ENCODE peak calls at places on chromosomes 12 and 14, in six cellular contexts. V, P, D, S, F and Y are unnamed samples.

GRCh38 chr14:82510007-82510406 is 976.4 kb upstream of the SEL1L start:
- DNase-seq in V (no peak), P (no peak), D (no peak), S (no peak), F (no peak), Y (no peak)

GRCh38 chr14:49896956-49897355 is 4.1 kb downstream of the ARF6 start:
- DNase-seq in V (no peak), P (no peak), D (peak), S (no peak), F (no peak), Y (no peak)

GRCh38 chr14:35365130-35366047 is 39.2 kb downstream of the NFKBIA start:
- DNase-seq in V (no peak), P (peak), D (peak), S (peak), F (peak), Y (peak)

GRCh38 chr12:103423061-103423473 is 72.7 kb downstream of the C12orf42 start:
- DNase-seq in V (no peak), P (no peak), D (no peak), S (no peak), F (no peak), Y (no peak)

GRCh38 chr14:38404100-38404541 is 148.2 kb upstream of the CLEC14A start:
- DNase-seq in V (no peak), P (no peak), D (no peak), S (no peak), F (no peak), Y (peak)

GRCh38 chr12:31035226-31035625 is 38.4 kb upstream of the DDX11 start:
- DNase-seq in V (no peak), P (no peak), D (no peak), S (no peak), F (no peak), Y (no peak)

GRCh38 chr12:95622879-95623278 is 71.6 kb upstream of the USP44 start:
- DNase-seq in V (no peak), P (no peak), D (no peak), S (no peak), F (no peak), Y (no peak)

GRCh38 chr14:74875941-74876913 is at the start of gene PROX2:
- DNase-seq in V (no peak), P (no peak), D (peak), S (no peak), F (no peak), Y (peak)

GRCh38 chr12:51592034-51592705 is 1.1 kb downstream of the SCN8A start:
- DNase-seq in V (no peak), P (no peak), D (no peak), S (no peak), F (no peak), Y (no peak)

GRCh38 chr14:58752782-58753181 is 115.0 kb downstream of the DACT1 start:
- DNase-seq in V (no peak), P (peak), D (peak), S (no peak), F (peak), Y (peak)

GRCh38 chr14:77483851-77484250 is 14.8 kb downstream of the ISM2 start:
- DNase-seq in V (no peak), P (no peak), D (no peak), S (no peak), F (no peak), Y (no peak)

GRCh38 chr12:75641031-75641780 is 129.8 kb upstream of the KRR1 start:
- DNase-seq in V (peak), P (peak), D (peak), S (peak), F (no peak), Y (no peak)

GRCh38 chr14:88825503-88825902 is 1.1 kb downstream of the TTC8 start:
- DNase-seq in V (no peak), P (no peak), D (no peak), S (no peak), F (no peak), Y (no peak)

GRCh38 chr14:104095426-104096310 is 10.2 kb downstream of the ASPG start:
- DNase-seq in V (no peak), P (no peak), D (no peak), S (no peak), F (no peak), Y (no peak)

GRCh38 chr14:68680541-68681051 is 112.3 kb downstream of the ZFP36L1 start:
- DNase-seq in V (no peak), P (no peak), D (no peak), S (no peak), F (no peak), Y (no peak)

GRCh38 chr12:106303202-106303820 is 778 bp downstream of the TCP11L2 start:
- DNase-seq in V (no peak), P (peak), D (peak), S (peak), F (peak), Y (peak)

GRCh38 chr12:28827841-28828240 is 321.2 kb upstream of the FAR2 start:
- DNase-seq in V (no peak), P (no peak), D (no peak), S (no peak), F (no peak), Y (no peak)

GRCh38 chr14:51448831-51449665 is 202.7 kb upstream of the FRMD6 start:
- DNase-seq in V (no peak), P (no peak), D (no peak), S (no peak), F (no peak), Y (peak)

GRCh38 chr12:76201758-76202157 is 117.3 kb upstream of the NAP1L1 start:
- DNase-seq in V (no peak), P (no peak), D (no peak), S (no peak), F (no peak), Y (no peak)

GRCh38 chr12:130952545-130952954 is 1.2 kb upstream of the ADGRD1 start:
- DNase-seq in V (no peak), P (no peak), D (no peak), S (peak), F (no peak), Y (no peak)

GRCh38 chr12:118981285-118982201 is at the start of gene SRRM4:
- DNase-seq in V (no peak), P (no peak), D (peak), S (peak), F (no peak), Y (no peak)

GRCh38 chr12:100324498-100324897 is 32.4 kb upstream of the SLC17A8 start:
- DNase-seq in V (no peak), P (no peak), D (no peak), S (no peak), F (no peak), Y (no peak)

GRCh38 chr12:90909069-90909676 is 45.8 kb downstream of the CCER1 start:
- DNase-seq in V (no peak), P (peak), D (peak), S (peak), F (peak), Y (peak)

GRCh38 chr14:22190411-22191191 is 398.4 kb downstream of the DAD1 start:
- DNase-seq in V (no peak), P (no peak), D (no peak), S (no peak), F (no peak), Y (no peak)

GRCh38 chr12:131466932-131467331 is 244.0 kb upstream of the SFSWAP start:
- DNase-seq in V (no peak), P (no peak), D (no peak), S (no peak), F (no peak), Y (no peak)

GRCh38 chr12:24705741-24706358 is 243.1 kb downstream of the BCAT1 start:
- DNase-seq in V (peak), P (no peak), D (peak), S (no peak), F (no peak), Y (no peak)

GRCh38 chr12:41981758-41982157 is 162.9 kb downstream of the GXYLT1 start:
- DNase-seq in V (no peak), P (peak), D (no peak), S (no peak), F (no peak), Y (no peak)

GRCh38 chr14:20757963-20758362 is 10.2 kb upstream of the EDDM3B start:
- DNase-seq in V (no peak), P (no peak), D (peak), S (peak), F (no peak), Y (peak)

GRCh38 chr12:9064201-9064814 is 51.4 kb downstream of the A2M start:
- DNase-seq in V (no peak), P (peak), D (peak), S (no peak), F (peak), Y (peak)

GRCh38 chr14:54278665-54279295 is 118.0 kb upstream of the CDKN3 start:
- DNase-seq in V (no peak), P (no peak), D (no peak), S (no peak), F (no peak), Y (no peak)

GRCh38 chr12:95238150-95238549 is 20.5 kb downstream of the VEZT start:
- DNase-seq in V (no peak), P (no peak), D (no peak), S (no peak), F (no peak), Y (no peak)

GRCh38 chr14:102688290-102688689 is 89.0 kb upstream of the TRAF3 start:
- DNase-seq in V (no peak), P (no peak), D (peak), S (no peak), F (no peak), Y (no peak)

GRCh38 chr12:122963928-122964240 is 2.4 kb downstream of the ABCB9 start:
- DNase-seq in V (no peak), P (no peak), D (no peak), S (no peak), F (no peak), Y (no peak)

DNA sequence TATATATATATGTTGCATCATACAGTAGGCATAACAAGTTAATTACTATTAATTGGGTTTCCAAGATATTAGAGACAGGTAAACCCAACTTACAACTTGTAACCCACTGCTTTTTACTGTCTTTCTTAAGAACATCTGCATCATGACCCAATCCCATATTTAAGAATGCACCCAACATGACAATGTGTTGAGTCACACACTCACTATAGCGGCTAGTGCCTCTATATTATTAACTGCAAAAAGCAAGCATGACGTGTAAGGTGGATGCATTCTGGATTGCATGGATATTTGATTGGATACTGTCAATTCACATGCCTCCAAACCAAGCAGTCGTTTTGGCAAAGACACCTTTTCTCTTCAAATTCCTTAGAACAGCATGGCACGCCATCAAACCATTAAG is 68.2 kb downstream of the KSR2 start:
- DNase-seq in V (no peak), P (peak), D (no peak), S (no peak), F (no peak), Y (no peak)
- TF ChIP-seq MYC in V (no peak), P (no peak), D (no peak), S (no peak), F (no peak), Y (no peak)

DNA sequence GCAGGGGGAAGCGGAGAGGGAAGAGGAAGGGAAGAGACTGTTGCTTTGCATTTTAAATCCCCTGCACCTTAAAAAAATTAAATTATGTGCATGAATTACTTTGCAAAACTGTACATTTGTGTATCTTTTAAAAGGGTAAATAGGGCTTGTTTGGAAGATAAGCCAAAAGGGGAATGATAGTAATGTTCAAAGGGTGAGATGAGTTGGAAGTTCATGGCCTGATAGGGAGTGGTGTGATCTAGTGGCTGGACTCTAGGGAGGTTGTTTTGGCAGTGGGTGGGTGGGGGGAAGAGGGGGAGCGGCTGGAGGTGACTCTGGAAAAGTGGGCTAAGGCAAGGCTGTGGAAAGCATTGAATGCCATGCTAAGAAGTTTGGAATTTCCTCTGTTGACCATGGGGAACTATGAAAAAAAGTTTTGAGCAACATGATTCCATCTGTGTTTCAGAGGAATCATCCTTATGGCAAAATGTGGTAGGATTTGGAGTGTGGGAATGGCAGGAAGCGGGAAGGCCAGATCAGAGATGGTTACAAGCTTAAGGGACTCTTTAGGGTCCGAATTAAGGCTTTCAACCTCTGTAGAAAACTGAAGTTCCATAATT is 25.5 kb upstream of the EMP1 start:
- DNase-seq in V (no peak), P (no peak), D (no peak), S (no peak), F (no peak), Y (no peak)
- TF ChIP-seq MYC in V (no peak), P (no peak), D (no peak), S (no peak), F (no peak), Y (no peak)

GRCh38 chr14:99515301-99516155 is 34.3 kb downstream of the CCNK start:
- DNase-seq in V (no peak), P (no peak), D (no peak), S (no peak), F (no peak), Y (no peak)

GRCh38 chr14:99514552-99515300 is 33.5 kb downstream of the CCNK start:
- DNase-seq in V (no peak), P (no peak), D (no peak), S (no peak), F (no peak), Y (no peak)

GRCh38 chr14:99517046-99517642 is 35.9 kb downstream of the CCNK start:
- DNase-seq in V (no peak), P (no peak), D (no peak), S (no peak), F (no peak), Y (no peak)

GRCh38 chr14:99517643-99518381 is 36.6 kb downstream of the CCNK start:
- DNase-seq in V (no peak), P (no peak), D (no peak), S (no peak), F (no peak), Y (no peak)

DNA sequence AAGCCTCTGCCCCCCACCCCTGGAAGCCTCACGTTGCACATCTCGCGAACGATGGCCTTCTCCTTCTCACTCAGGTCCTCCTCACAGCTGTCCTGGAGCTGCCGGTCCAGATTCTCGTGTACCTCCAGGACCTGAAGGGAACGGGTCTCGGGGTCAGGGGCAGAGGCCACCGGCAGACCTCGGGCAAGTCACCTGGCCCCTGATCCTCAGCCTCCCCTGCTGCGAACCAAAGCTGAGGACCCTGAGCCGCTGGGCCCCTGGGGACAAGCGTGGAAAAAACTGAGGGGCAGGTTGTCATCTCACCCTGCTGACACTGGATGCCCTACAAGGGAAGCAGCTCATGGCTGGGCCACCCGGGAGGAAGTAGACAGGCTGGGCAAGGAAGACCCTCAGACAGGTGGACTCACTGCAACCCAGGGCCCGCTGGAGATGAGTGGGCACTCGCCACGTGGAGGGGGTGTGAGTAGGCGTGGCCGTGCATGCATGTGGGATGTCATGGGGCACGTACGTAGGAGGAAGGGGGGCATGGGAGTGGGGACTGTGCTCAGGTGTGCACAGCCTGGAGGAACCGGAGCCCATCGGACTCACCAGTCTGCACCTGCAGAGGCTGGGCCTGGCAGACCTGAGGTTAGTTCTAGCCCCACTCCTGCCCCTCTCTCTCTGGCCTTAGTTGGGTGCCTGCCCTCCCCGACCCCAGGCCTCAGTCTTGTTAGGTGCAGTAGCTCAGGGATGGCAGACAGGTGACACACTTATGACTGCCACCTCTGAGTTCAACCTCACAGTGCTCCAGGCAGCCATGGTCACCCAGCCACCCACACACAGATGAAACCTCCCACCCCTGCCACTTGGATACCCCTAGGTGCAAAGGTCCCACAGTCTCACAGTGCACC is 35.2 kb downstream of the CCNK start:
- DNase-seq in V (no peak), P (no peak), D (no peak), S (no peak), F (no peak), Y (no peak)
- TF ChIP-seq MYC in V (no peak), P (no peak), D (no peak), S (no peak), F (no peak), Y (no peak)

DNA sequence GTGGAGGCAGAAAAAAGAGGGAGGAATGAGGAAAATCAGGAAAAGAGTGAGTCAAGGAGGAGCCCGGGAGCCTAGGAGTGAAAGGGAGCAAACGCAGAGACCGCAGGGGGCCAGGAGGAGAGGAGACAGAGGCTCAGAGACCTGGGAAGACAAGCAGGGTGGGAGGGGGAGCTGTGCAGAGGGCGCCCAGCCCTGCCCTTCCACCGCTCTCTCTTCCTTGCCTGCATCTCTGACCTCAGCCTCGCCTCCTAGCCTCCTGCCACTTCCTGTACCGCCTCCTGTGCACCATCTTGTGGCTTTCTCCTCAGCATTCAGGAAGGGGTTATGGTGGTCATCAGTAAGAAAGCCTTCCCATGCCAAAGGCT is 1.3 kb downstream of the CLSTN3 start:
- DNase-seq in V (no peak), P (no peak), D (peak), S (no peak), F (no peak), Y (no peak)
- TF ChIP-seq MYC in V (no peak), P (no peak), D (no peak), S (no peak), F (no peak), Y (no peak)

GRCh38 chr14:92579244-92579643 is 65.7 kb downstream of the RIN3 start:
- DNase-seq in V (no peak), P (no peak), D (no peak), S (no peak), F (no peak), Y (no peak)
- TF ChIP-seq MYC in V (no peak), P (no peak), D (no peak), S (no peak), F (no peak), Y (no peak)

GRCh38 chr12:2373307-2373706 is 320.5 kb downstream of the CACNA1C start:
- DNase-seq in V (no peak), P (no peak), D (no peak), S (no peak), F (no peak), Y (no peak)

GRCh38 chr12:2375871-2376270 is 323.1 kb downstream of the CACNA1C start:
- DNase-seq in V (no peak), P (no peak), D (no peak), S (no peak), F (no peak), Y (no peak)

GRCh38 chr12:2372735-2373134 is 319.9 kb downstream of the CACNA1C start:
- DNase-seq in V (no peak), P (no peak), D (no peak), S (no peak), F (no peak), Y (no peak)

GRCh38 chr12:2374092-2374740 is 321.4 kb downstream of the CACNA1C start:
- DNase-seq in V (no peak), P (no peak), D (no peak), S (no peak), F (no peak), Y (no peak)

GRCh38 chr12:2372178-2372577 is 319.4 kb downstream of the CACNA1C start:
- DNase-seq in V (no peak), P (no peak), D (no peak), S (no peak), F (no peak), Y (no peak)
- TF ChIP-seq MYC in V (no peak), P (no peak), D (no peak), S (no peak), F (no peak), Y (no peak)

DNA sequence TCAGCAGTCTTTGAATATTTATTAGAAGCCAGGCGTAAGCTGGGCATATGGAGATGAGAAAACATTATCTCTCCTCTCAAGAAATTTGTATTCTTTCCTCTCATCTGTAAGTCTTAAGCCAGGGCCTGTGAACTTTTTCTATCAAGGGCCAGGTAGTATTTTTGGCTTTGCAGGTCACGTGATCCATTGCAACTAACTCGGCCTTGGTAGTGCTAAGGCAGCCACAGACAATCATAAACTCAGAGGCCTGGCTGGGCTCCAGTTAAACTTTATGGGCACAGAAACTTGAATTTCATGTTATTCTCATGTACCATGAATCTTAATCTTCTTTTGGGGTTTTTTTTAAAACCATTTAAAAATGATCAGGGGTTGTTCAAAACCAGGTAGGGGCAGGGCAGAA is 117.4 kb upstream of the PELI2 start:
- DNase-seq in V (no peak), P (no peak), D (no peak), S (no peak), F (no peak), Y (no peak)
- TF ChIP-seq MYC in V (no peak), P (no peak), D (no peak), S (no peak), F (no peak), Y (no peak)

DNA sequence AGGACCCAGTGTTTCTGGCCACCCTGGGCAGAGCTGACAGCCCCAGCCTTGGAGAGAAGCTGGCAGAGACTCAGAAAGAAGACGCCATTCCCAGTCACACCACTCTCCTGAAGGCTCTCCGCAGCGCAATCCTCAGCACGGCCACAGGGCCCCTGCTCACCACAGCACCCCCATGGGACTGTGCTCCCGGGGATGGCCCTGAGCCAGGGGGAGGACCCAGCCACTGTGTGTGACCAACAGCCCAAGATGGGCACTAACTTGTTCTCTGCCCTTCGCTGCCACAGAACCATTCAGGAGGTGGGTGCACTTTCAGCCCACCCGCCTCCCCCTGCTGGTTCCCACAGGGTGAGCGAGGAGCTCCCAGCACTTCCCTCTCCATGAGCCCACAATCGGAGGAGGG is 57.1 kb downstream of the CCNK start:
- DNase-seq in V (no peak), P (no peak), D (no peak), S (no peak), F (no peak), Y (no peak)
- TF ChIP-seq MYC in V (no peak), P (no peak), D (no peak), S (no peak), F (no peak), Y (no peak)

GRCh38 chr14:56972948-56973347 is 162.7 kb upstream of the OTX2 start:
- DNase-seq in V (no peak), P (no peak), D (no peak), S (no peak), F (no peak), Y (no peak)
- TF ChIP-seq MYC in V (no peak), P (no peak), D (no peak), S (no peak), F (no peak), Y (no peak)